ENCODE peak calls at places on chromosomes 12 and 14, in ten cellular contexts. Z is HCT116, A is nephron progenitor cell, E is WERI-Rb-1, C is astrocyte, I is AG10803, D is tibial artery, W is IMR-90, V is neural crest cell, H is B cell. Q is an unnamed sample.

GRCh38 chr14:75993567-75994041 is 8.0 kb downstream of the IFT43 start:
- DNase-seq in Z (no peak), V (no peak), I (no peak), E (no peak), H (no peak), W (no peak), D (no peak), A (no peak), C (no peak), Q (no peak)

GRCh38 chr12:109896188-109896587 is 3.9 kb upstream of the TCHP start:
- DNase-seq in W (no peak), H (no peak), E (no peak), I (no peak), A (no peak), V (no peak), D (no peak), Z (no peak), C (no peak), Q (no peak)

GRCh38 chr14:90661881-90662280 is 154.3 kb downstream of the TTC7B start:
- DNase-seq in A (no peak), C (no peak), Z (no peak), E (no peak), H (no peak), I (no peak), W (no peak), V (no peak), D (no peak), Q (no peak)

GRCh38 chr12:25458047-25458552 is 95.0 kb downstream of the LMNTD1 start:
- DNase-seq in I (peak), C (peak), D (no peak), A (no peak), E (no peak), H (no peak), V (no peak), W (peak), Z (peak), Q (peak)

GRCh38 chr12:75781532-75782046 is 250.0 kb downstream of the PHLDA1 start:
- DNase-seq in V (no peak), Z (peak), E (no peak), W (peak), A (no peak), D (no peak), C (peak), H (no peak), I (no peak), Q (peak)

GRCh38 chr12:25051583-25052190 is 102.8 kb upstream of the BCAT1 start:
- DNase-seq in H (peak), E (no peak), C (no peak), A (no peak), I (no peak), D (no peak), Z (no peak), W (no peak), V (no peak), Q (no peak)

GRCh38 chr12:6850796-6851152 is 312 bp downstream of the CDCA3 start:
- DNase-seq in H (no peak), W (no peak), D (peak), C (no peak), A (no peak), E (no peak), I (no peak), Z (no peak), V (no peak), Q (no peak)

GRCh38 chr12:4172999-4173398 is 100.6 kb upstream of the CCND2 start:
- DNase-seq in Z (no peak), E (no peak), V (no peak), H (no peak), A (no peak), W (peak), I (no peak), C (peak), D (no peak), Q (no peak)

GRCh38 chr12:130920711-130921381 is 32.9 kb upstream of the ADGRD1 start:
- DNase-seq in V (no peak), E (no peak), A (no peak), D (peak), C (no peak), I (peak), Z (no peak), H (no peak), W (peak), Q (no peak)

GRCh38 chr12:1306817-1307216 is 287.6 kb downstream of the FBXL14 start:
- DNase-seq in Z (no peak), I (no peak), W (no peak), V (no peak), E (no peak), H (no peak), C (no peak), D (no peak), A (no peak), Q (no peak)

GRCh38 chr12:90991952-90992465 is 12.8 kb downstream of the EPYC start:
- DNase-seq in I (no peak), A (no peak), E (peak), D (no peak), V (no peak), W (no peak), Z (no peak), C (no peak), H (no peak), Q (no peak)

GRCh38 chr12:90987101-90987500 is 17.7 kb downstream of the EPYC start:
- DNase-seq in E (no peak), V (no peak), C (peak), Z (no peak), W (no peak), D (no peak), H (no peak), I (peak), A (no peak), Q (no peak)

GRCh38 chr12:90989617-90990232 is 15.0 kb downstream of the EPYC start:
- DNase-seq in D (no peak), Z (no peak), A (no peak), C (no peak), E (no peak), V (no peak), W (no peak), H (no peak), I (no peak), Q (no peak)

GRCh38 chr12:90984114-90984513 is 20.7 kb downstream of the EPYC start:
- DNase-seq in H (no peak), W (no peak), C (no peak), I (no peak), V (no peak), D (no peak), E (no peak), A (no peak), Z (no peak), Q (no peak)

DNA sequence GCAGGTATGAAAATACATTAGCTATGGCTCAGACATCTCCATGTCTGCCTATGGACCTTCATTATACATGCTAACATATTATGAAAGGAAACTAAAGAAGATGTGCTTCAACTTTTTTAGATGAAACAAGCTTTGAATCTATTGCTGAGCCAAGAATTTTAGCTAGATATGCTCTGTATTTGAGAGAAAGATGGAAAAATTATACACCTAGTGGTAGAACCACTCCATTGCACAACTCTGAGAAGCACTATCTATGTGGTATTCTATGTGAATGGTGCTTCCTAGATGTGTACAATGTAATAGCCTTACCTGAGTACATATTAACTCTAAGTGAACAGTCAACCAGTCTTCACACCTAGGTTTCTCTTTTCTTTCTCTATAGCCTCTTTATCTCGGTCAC is 17.3 kb downstream of the EPYC start:
- DNase-seq in V (no peak), A (no peak), Z (no peak), W (no peak), I (no peak), D (no peak), H (no peak), C (no peak), E (no peak), Q (no peak)
- TF ChIP-seq CTCF in V (peak), A (no peak), Z (peak), W (no peak), I (no peak), D (no peak), H (peak), C (peak), E (no peak), Q (no peak)

GRCh38 chr14:105185001-105185400 is 3.9 kb upstream of the NUDT14 start:
- DNase-seq in A (no peak), V (no peak), I (no peak), E (no peak), D (no peak), W (no peak), C (no peak), H (no peak), Z (no peak), Q (no peak)

GRCh38 chr14:105185973-105186372 is 4.9 kb upstream of the NUDT14 start:
- DNase-seq in A (no peak), H (no peak), D (no peak), Z (no peak), V (no peak), W (no peak), C (no peak), I (no peak), E (no peak), Q (no peak)

GRCh38 chr14:105187116-105187515 is 6.0 kb upstream of the NUDT14 start:
- DNase-seq in Z (no peak), H (no peak), E (no peak), W (no peak), C (no peak), V (no peak), A (no peak), I (no peak), D (no peak), Q (no peak)

GRCh38 chr14:105184461-105184860 is 3.3 kb upstream of the NUDT14 start:
- DNase-seq in A (no peak), I (no peak), V (no peak), E (no peak), H (no peak), D (no peak), W (no peak), C (no peak), Z (no peak), Q (no peak)

GRCh38 chr14:105187935-105188524 is 6.9 kb upstream of the NUDT14 start:
- DNase-seq in E (peak), V (no peak), H (no peak), I (no peak), W (no peak), A (no peak), Z (no peak), C (no peak), D (no peak), Q (peak)
- TF ChIP-seq CTCF in E (peak), V (no peak), H (no peak), I (no peak), W (no peak), A (no peak), Z (peak), C (no peak), D (no peak), Q (peak)

DNA sequence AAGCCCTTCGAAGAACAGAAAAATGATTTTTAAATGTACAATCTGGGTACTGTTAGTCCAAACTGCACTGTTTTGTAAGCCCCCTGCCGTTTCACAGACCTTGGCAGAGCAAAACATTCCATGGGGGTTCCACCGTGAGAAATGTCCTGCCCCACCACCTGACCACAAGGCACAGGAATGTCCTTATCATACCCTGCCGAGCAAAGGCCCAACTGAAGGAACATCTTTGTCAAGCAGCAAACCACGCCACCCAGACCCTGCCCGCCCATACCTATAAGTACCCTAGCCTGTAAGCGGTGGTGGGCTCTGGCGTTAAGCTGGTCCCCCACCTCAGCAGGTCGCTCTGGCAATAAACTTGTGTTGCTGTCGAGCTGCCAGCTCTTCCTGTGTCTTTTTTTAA is 181.6 kb upstream of the PZP start:
- DNase-seq in C (no peak), H (no peak), A (no peak), E (no peak), D (no peak), W (no peak), V (no peak), Z (no peak), I (no peak), Q (no peak)
- TF ChIP-seq CTCF in C (no peak), H (no peak), A (no peak), E (no peak), D (no peak), W (no peak), V (no peak), Z (no peak), I (no peak), Q (no peak)

GRCh38 chr14:73712071-73712506 is 2.1 kb downstream of the PNMA1 start:
- DNase-seq in E (no peak), I (no peak), D (no peak), H (no peak), C (no peak), A (no peak), W (peak), Z (no peak), V (no peak), Q (no peak)

GRCh38 chr14:73710737-73711136 is 3.4 kb downstream of the PNMA1 start:
- DNase-seq in C (no peak), I (no peak), E (no peak), H (no peak), D (no peak), W (no peak), V (no peak), A (no peak), Z (no peak), Q (no peak)

GRCh38 chr14:73713206-73713803 is 879 bp downstream of the PNMA1 start:
- DNase-seq in D (no peak), W (no peak), I (no peak), Z (no peak), E (no peak), H (peak), V (no peak), A (no peak), C (no peak), Q (no peak)

GRCh38 chr14:73713804-73714655 is at the start of gene PNMA1:
- DNase-seq in H (peak), D (peak), I (peak), W (peak), Z (no peak), V (peak), C (peak), E (peak), A (peak), Q (peak)

GRCh38 chr14:73712540-73713141 is 1.5 kb downstream of the PNMA1 start:
- DNase-seq in I (no peak), W (peak), H (no peak), V (no peak), A (no peak), E (no peak), D (no peak), Z (no peak), C (no peak), Q (no peak)
- TF ChIP-seq CTCF in I (no peak), W (no peak), H (no peak), V (no peak), A (no peak), E (no peak), D (no peak), Z (no peak), C (no peak), Q (no peak)

DNA sequence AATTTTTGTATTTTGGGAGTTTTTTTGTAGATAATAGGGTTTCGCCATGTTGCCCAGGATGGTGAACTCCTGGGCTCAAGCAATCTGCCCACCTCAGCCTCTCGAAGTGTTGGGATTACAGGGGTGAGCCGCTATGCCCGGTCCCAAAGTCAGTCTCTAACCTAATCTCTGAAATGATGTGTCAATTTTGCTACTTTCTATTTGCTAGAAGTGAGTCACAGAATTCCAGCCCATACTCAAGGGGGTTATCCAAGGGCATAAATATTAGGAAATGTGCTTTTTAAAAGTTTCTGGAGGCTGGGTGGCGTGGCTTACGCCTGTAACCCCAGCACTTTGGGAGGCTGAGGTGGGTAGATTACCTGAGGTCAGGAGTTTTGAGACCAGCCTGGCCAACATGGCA is 40.5 kb downstream of the RESF1 start:
- DNase-seq in C (no peak), D (no peak), H (no peak), Z (no peak), W (peak), I (no peak), A (no peak), V (no peak), E (no peak), Q (no peak)
- TF ChIP-seq CTCF in C (no peak), D (no peak), H (no peak), Z (no peak), W (no peak), I (no peak), A (no peak), V (no peak), E (no peak), Q (no peak)

DNA sequence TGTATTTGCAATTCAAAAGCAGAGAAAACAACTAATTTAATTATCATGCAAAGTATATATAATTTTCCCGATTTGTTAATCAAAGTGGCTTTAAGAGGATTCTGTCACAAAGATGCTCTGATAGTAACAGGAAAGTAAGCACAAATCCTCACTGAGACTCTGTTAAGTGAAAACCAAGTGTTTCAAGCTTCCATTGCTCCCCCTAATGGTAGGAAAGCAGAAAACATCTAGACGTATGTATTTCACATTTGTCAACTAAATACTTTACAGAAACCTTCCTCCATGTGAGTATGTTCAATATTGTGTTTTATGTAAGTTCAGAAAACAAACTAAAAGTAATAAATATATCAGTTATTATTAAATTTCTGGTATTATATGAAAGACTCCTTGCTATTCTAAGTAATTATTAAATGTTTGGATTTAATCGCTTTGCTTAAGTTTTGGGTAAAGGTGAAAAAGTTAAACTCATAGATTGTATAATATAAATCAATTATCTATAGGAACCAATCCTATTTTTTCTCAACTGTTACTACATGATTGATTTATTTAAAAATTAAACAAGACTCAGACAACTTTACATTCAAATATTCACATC is 1.5 kb upstream of the NTS start:
- DNase-seq in A (no peak), W (peak), C (peak), D (no peak), H (no peak), E (no peak), Z (peak), I (peak), V (no peak), Q (peak)
- TF ChIP-seq CTCF in A (peak), W (peak), C (peak), D (peak), H (peak), E (peak), Z (peak), I (peak), V (peak), Q (peak)

DNA sequence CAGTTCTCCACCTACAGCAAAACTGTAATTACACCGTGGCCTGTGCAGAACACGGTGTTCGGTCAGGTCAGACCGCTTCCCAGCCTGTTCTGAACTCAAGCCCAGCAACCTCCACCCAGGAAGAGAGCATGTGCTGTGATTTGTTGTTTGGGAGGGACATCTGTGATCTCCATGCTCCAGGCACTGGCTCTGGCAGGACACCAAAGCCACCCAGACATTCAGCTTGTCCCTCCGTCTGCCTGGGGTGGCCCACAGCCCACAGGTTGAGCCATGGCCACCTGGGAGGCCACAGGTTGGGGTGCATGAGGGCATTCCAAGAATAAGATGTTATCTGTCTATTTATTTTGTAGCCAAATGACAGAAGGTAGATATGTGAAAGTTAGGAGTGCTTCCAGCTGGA is 1091.1 kb downstream of the VRK1 start:
- DNase-seq in V (no peak), A (no peak), I (no peak), D (no peak), Z (no peak), H (no peak), C (no peak), W (no peak), E (no peak), Q (no peak)
- TF ChIP-seq CTCF in V (no peak), A (no peak), I (no peak), D (no peak), Z (no peak), H (no peak), C (no peak), W (no peak), E (no peak), Q (no peak)